ENCODE peak calls at places on chromosome 15, in seven cellular contexts. C is transverse colon, P is NB4, U is breast epithelium, O is testis, W is ovary, B is A549. I is an unnamed sample.

GRCh38 chr15:48507416-48508065 is 138.0 kb downstream of the FBN1 start:
- DNase-seq in C (no peak), P (peak; percentile 60), U (no peak), O (peak; percentile 51), W (no peak), B (peak; percentile 56), I (peak; percentile 83)

GRCh38 chr15:78795043-78795442 is 16.2 kb downstream of the ADAMTS7 start:
- DNase-seq in C (no peak), P (no peak), U (no peak), O (no peak), W (no peak), B (no peak), I (no peak)

GRCh38 chr15:98155356-98155755 is 194.9 kb downstream of the ARRDC4 start:
- DNase-seq in C (no peak), P (no peak), U (no peak), O (no peak), W (no peak), B (no peak), I (no peak)

GRCh38 chr15:70281811-70282307 is 184.1 kb upstream of the TLE3 start:
- DNase-seq in C (no peak), P (peak; percentile 77), U (no peak), O (no peak), W (no peak), B (no peak), I (no peak)

GRCh38 chr15:62559049-62559733 is 394.1 kb upstream of the C2CD4B start:
- DNase-seq in C (no peak), P (no peak), U (no peak), O (peak; percentile 60), W (peak; percentile 31), B (no peak), I (no peak)

GRCh38 chr15:65517866-65518207 is 348 bp upstream of the DPP8 start:
- DNase-seq in C (no peak), P (no peak), U (no peak), O (no peak), W (no peak), B (no peak), I (no peak)

GRCh38 chr15:65102912-65103311 is 12.1 kb downstream of the UBAP1L start:
- DNase-seq in C (no peak), P (no peak), U (no peak), O (no peak), W (no peak), B (no peak), I (no peak)

GRCh38 chr15:64825081-64825430 is 391 bp downstream of the PIF1 start:
- DNase-seq in C (no peak), P (peak; percentile 35), U (no peak), O (no peak), W (no peak), B (no peak), I (peak; percentile 76)

GRCh38 chr15:87354661-87355410 is 901.7 kb downstream of the NTRK3 start:
- DNase-seq in C (no peak), P (no peak), U (no peak), O (no peak), W (no peak), B (no peak), I (no peak)

GRCh38 chr15:22891426-22892210 is 53.2 kb downstream of the NIPA2 start:
- DNase-seq in C (no peak), P (no peak), U (no peak), O (no peak), W (no peak), B (no peak), I (no peak)

GRCh38 chr15:64029111-64029510 is 17.2 kb downstream of the DAPK2 start:
- DNase-seq in C (no peak), P (no peak), U (no peak), O (no peak), W (no peak), B (no peak), I (no peak)

GRCh38 chr15:64917211-64917610 is 5.5 kb downstream of the ANKDD1A start:
- DNase-seq in C (no peak), P (no peak), U (no peak), O (no peak), W (no peak), B (no peak), I (no peak)

GRCh38 chr15:100111103-100112060 is 230.4 kb downstream of the ADAMTS17 start:
- DNase-seq in C (peak; percentile 21), P (peak; percentile 96), U (no peak), O (peak; percentile 12), W (no peak), B (peak; percentile 30), I (no peak)

GRCh38 chr15:62099171-62099601 is 32.4 kb downstream of the C2CD4A start:
- DNase-seq in C (no peak), P (peak; percentile 14), U (no peak), O (no peak), W (no peak), B (peak; percentile 26), I (no peak)

GRCh38 chr15:82803793-82804574 is 1.9 kb downstream of the FSD2 start:
- DNase-seq in C (no peak), P (no peak), U (no peak), O (no peak), W (no peak), B (no peak), I (no peak)

GRCh38 chr15:36278219-36278618 is 301.2 kb upstream of the CDIN1 start:
- DNase-seq in C (no peak), P (peak; percentile 13), U (no peak), O (no peak), W (no peak), B (peak; percentile 32), I (peak; percentile 63)

DNA sequence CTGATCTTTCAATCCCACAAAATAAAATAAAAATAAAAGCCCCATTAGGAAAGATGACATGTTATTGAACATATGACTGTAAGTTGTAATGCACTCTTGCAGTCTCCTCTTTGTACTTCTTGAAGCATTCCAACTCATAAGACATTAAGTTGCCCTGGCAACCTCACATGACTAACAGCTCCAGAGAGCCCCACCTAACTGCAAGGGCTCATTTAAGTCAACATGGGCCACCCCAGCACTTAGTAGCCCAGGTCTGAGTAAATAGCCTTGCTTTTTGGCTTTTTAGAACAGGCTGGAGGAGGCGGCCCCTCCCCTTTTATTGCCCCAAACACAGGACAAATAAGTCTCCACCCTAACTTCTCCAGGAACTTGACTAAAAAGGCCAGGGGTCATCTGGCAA is 135.1 kb downstream of the TMCO5A start:
- DNase-seq in C (peak; percentile 78), P (peak; percentile 21), U (no peak), O (peak; percentile 34), W (no peak), B (peak; percentile 49), I (peak; percentile 49)
- TF ChIP-seq POLR2A in C (no peak), P (no peak), U (no peak), O (no peak), W (no peak), B (no peak), I (no peak)

DNA sequence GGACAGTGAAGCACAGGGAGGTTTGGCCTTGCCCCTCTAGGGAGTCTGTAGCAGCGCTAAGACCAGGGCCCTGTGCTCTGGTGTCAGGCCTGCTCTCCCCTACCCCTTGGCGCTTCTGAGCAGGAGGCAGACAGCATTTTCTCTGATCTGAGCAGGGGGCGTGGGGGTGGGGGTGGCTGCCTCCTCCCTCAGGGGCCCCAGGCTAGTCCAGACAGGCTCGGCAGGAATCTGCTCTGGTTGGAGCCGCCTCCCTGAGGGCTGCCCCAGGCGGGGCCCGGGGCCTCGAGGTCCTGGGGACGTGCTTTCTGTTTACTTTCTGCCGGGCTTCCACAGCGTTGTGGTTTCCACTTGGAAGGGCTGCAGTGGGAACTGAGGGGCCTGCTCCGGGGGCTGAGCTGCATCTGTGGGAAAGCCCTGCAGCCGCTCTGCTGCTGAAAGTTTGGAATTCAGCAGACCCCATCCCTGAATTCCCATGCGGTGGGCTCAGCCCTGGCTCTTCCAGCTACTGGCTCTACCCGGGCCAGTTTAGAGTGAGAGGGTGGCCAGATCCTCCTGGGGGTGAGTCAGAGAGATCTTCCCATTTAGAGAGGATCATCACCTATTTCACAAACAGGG is 105.4 kb downstream of the LINGO1 start:
- DNase-seq in C (no peak), P (no peak), U (no peak), O (no peak), W (peak; percentile 49), B (no peak), I (no peak)
- TF ChIP-seq POLR2A in C (no peak), P (no peak), U (no peak), O (no peak), W (no peak), B (no peak), I (no peak)

DNA sequence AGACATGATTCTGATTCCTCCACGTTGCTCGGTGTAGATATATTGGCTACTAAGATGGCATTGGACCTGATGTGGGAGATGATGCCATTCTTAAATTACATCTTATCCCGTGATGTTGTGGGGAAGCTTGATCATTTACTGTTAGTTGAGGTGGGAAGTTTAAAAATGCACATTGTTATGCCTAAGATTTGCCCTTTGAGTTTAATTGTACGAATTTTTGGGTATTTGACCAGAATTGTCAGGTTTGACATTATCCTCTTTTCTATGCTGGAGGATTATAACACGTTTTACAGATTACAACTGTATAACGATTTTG is 1.6 kb downstream of the FEM1B start:
- DNase-seq in C (no peak), P (no peak), U (no peak), O (no peak), W (no peak), B (no peak), I (no peak)
- TF ChIP-seq POLR2A in C (no peak), P (no peak), U (no peak), O (no peak), W (no peak), B (no peak), I (no peak)

GRCh38 chr15:58087870-58088269 is 22.4 kb upstream of the ALDH1A2 start:
- DNase-seq in C (no peak), P (peak; percentile 10), U (no peak), O (no peak), W (no peak), B (no peak), I (no peak)
- TF ChIP-seq POLR2A in C (no peak), P (no peak), U (no peak), O (no peak), W (no peak), B (no peak), I (no peak)

GRCh38 chr15:31333119-31333518 is 6.5 kb downstream of the KLF13 start:
- DNase-seq in C (no peak), P (no peak), U (no peak), O (no peak), W (no peak), B (no peak), I (no peak)
- TF ChIP-seq POLR2A in C (no peak), P (no peak), U (no peak), O (no peak), W (no peak), B (no peak), I (no peak)

I was measured in erythroblast.